ENCODE peak calls at places on chromosomes 16 and 17, in four cellular contexts. R is right cardiac atrium; M is psoas muscle; V is CD8-positive, alpha-beta T cell. K is an unnamed sample.

GRCh38 chr17:80780381-80781187 is 211.1 kb upstream of the CHMP6 start:
- DNase-seq in R (no peak), M (no peak), V (peak; percentile 36), K (no peak)

GRCh38 chr17:731943-732787 is at the start of gene TLCD3A:
- DNase-seq in R (peak; percentile 92), M (peak; percentile 80), V (peak; percentile 61), K (no peak)

GRCh38 chr17:77831497-77832179 is 126.9 kb upstream of the TNRC6C start:
- DNase-seq in R (no peak), M (no peak), V (no peak), K (no peak)

GRCh38 chr17:3983945-3984484 is 19.8 kb upstream of the ATP2A3 start:
- DNase-seq in R (peak; percentile 74), M (no peak), V (no peak), K (no peak)

GRCh38 chr17:78785663-78786057 is 3.6 kb upstream of the CYTH1 start:
- DNase-seq in R (no peak), M (no peak), V (no peak), K (no peak)

GRCh38 chr16:74700206-74701040 is at the start of gene MLKL:
- DNase-seq in R (peak; percentile 83), M (peak; percentile 63), V (peak; percentile 58), K (no peak)

GRCh38 chr17:31510273-31511175 is 119.0 kb downstream of the RAB11FIP4 start:
- DNase-seq in R (peak; percentile 86), M (no peak), V (no peak), K (no peak)

GRCh38 chr17:13750783-13751484 is 149.2 kb upstream of the HS3ST3A1 start:
- DNase-seq in R (no peak), M (no peak), V (no peak), K (no peak)

GRCh38 chr17:67245694-67246397 is 850 bp upstream of the HELZ start:
- DNase-seq in R (peak; percentile 69), M (peak; percentile 19), V (peak; percentile 46), K (no peak)

GRCh38 chr17:78082988-78083387 is 45.6 kb downstream of the TMC6 start:
- DNase-seq in R (no peak), M (no peak), V (no peak), K (no peak)

GRCh38 chr17:73155410-73156165 is 9.2 kb upstream of the SSTR2 start:
- DNase-seq in R (no peak), M (no peak), V (no peak), K (no peak)

GRCh38 chr17:73156166-73156840 is 8.5 kb upstream of the SSTR2 start:
- DNase-seq in R (peak; percentile 86), M (peak; percentile 68), V (peak; percentile 53), K (no peak)

GRCh38 chr17:73160980-73161630 is 3.7 kb upstream of the SSTR2 start:
- DNase-seq in R (no peak), M (no peak), V (no peak), K (no peak)

GRCh38 chr17:73158133-73158532 is 6.7 kb upstream of the SSTR2 start:
- DNase-seq in R (no peak), M (no peak), V (no peak), K (no peak)

GRCh38 chr17:73156887-73157870 is 7.6 kb upstream of the SSTR2 start:
- DNase-seq in R (no peak), M (no peak), V (no peak), K (no peak)
- H3K4me1 ChIP-seq in R (no peaks in the 10 kb centered on the region), M (no peaks in the 10 kb centered on the region), V (no peaks in the 10 kb centered on the region), K (peaks cover 6% of the 10 kb centered on the region)

GRCh38 chr16:10037771-10038170 is 144.5 kb downstream of the GRIN2A start:
- DNase-seq in R (no peak), M (no peak), V (no peak), K (no peak)
- H3K27ac ChIP-seq in R (no peak overlapping the region), M (no peak overlapping the region), V (no peak overlapping the region), K (no peak overlapping the region)

GRCh38 chr16:17277981-17278381 is 192.8 kb downstream of the XYLT1 start:
- DNase-seq in R (peak; percentile 67), M (no peak), V (peak; percentile 13), K (no peak)
- H3K4me1 ChIP-seq in R (no peaks in the 10 kb centered on the region), M (no peaks in the 10 kb centered on the region), V (peaks cover 7% of the 10 kb centered on the region), K (peaks cover 3% of the 10 kb centered on the region)

DNA sequence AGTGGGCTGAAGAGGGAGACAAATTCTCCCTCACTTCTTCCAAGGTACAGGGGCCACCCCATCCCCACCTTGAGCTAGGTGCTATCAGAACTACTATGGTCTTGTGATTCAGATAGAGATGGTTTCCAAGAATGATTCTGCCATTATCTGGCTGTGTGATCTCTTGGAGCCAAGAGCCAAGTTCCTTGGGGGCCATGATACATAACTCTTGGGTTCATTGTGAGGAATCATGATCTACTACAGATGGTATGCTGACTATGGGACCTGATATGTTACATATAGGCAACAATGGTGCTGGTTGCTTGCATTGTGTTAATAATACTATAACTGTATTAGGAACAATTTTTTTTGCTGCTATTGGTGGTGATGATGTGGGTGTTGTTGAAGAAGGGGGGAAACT is 45.7 kb downstream of the DYNLRB2 start:
- DNase-seq in R (no peak), M (no peak), V (no peak), K (no peak)
- H3K27ac ChIP-seq in R (no peak overlapping the region), M (no peak overlapping the region), V (no peak overlapping the region), K (no peak overlapping the region)

DNA sequence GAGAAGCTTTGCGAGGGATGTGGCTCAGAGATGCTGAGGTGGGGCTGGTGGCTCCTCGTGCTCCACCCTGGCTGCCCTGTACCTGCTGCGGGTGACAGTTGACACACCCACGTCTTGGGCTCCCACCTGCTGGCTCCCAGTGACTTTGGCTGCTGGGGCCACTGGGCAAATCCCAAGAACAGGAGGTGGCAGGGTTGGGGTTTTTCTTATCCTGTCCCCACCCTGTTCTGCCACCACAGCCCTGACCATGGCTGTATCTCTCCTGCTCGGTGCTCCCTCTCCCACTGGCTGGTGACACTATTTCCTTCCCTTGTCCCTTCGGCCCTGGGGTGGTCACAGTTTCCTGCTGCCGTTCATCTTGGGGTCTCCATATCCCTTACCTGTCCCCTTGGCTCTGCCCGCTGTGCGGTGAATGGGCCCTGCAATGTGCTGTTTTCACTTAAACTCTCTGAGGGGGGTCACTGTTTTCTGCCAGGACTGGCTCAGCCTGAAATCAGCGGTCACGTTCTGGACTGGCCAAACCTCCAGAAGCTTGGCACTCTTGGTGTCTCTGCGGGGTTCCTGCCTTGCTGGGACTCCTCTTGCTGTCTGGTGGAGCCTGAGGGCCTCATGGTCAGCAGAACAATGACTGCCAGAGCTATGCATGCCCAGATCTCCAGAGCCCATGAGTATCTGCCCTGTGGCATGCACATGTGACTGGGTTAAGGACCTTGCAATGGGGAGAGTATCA is 144.2 kb downstream of the IRF8 start:
- DNase-seq in R (no peak), M (no peak), V (no peak), K (no peak)
- H3K4me1 ChIP-seq in R (no peaks in the 10 kb centered on the region), M (no peaks in the 10 kb centered on the region), V (peaks cover 31% of the 10 kb centered on the region), K (no peaks in the 10 kb centered on the region)

GRCh38 chr16:4315185-4316102 is at the start of gene GLIS2:
- DNase-seq in R (peak; percentile 92), M (peak; percentile 80), V (peak; percentile 26), K (no peak)
- H3K27ac ChIP-seq in R (peak within 1 kb of the TSS; percentile 86), M (peak within 1 kb of the TSS; percentile 74), V (no peak within 1 kb of the TSS), K (peak within 1 kb of the TSS; percentile 79)

GRCh38 chr17:45309400-45309799 is 7.4 kb downstream of the MAP3K14 start:
- DNase-seq in R (no peak), M (no peak), V (no peak), K (no peak)
- H3K4me1 ChIP-seq in R (peaks cover 47% of the 10 kb centered on the region), M (peaks cover 94% of the 10 kb centered on the region), V (peaks cover 68% of the 10 kb centered on the region), K (peaks cover 91% of the 10 kb centered on the region)